ENCODE peak calls at places on chromosomes 7 and 10, in four cellular contexts. I is fibroblast of lung; V is activated gamma-delta T cell treated with anti-CD3 and anti-CD28 coated beads, Interleukin-2, amount 50 U/mL, for 16 hours; N is posterior vena cava. R is an unnamed sample.

GRCh38 chr7:50209461-50210161 is 94.9 kb upstream of the IKZF1 start:
- DNase-seq in I (no peak), V (no peak), N (no peak), R (no peak)

GRCh38 chr10:132476146-132477065 is 61.2 kb upstream of the INPP5A start:
- DNase-seq in I (no peak), V (no peak), N (peak; percentile 51), R (no peak)

GRCh38 chr10:45076847-45077246 is 76.1 kb downstream of the ZNF22 start:
- DNase-seq in I (no peak), V (no peak), N (no peak), R (no peak)

GRCh38 chr7:98241674-98242241 is 10.3 kb downstream of the TECPR1 start:
- DNase-seq in I (no peak), V (no peak), N (no peak), R (no peak)

GRCh38 chr10:101267336-101267735 is 38.1 kb upstream of the LBX1 start:
- DNase-seq in I (no peak), V (no peak), N (no peak), R (no peak)

GRCh38 chr7:1939434-1940401 is 269.6 kb downstream of the ELFN1 start:
- DNase-seq in I (no peak), V (no peak), N (peak; percentile 80), R (no peak)

GRCh38 chr7:128398016-128398840 is 11.6 kb downstream of the IMPDH1 start:
- DNase-seq in I (peak; percentile 46), V (no peak), N (peak; percentile 84), R (peak; percentile 42)

GRCh38 chr7:76165973-76166403 is 35.7 kb upstream of the SRRM3 start:
- DNase-seq in I (no peak), V (no peak), N (peak; percentile 56), R (no peak)

GRCh38 chr7:129786825-129787563 is 165.8 kb downstream of the UBE2H start:
- DNase-seq in I (no peak), V (no peak), N (no peak), R (no peak)